ENCODE peak calls at places on chromosome 9, in eight cellular contexts. K is K562, Z is tibial artery, S is AG04450, A is right atrium auricular region, P is astrocyte of the spinal cord, N is fibroblast of lung, O is A673. D is an unnamed sample.

GRCh38 chr9:124652994-124653393 is 118.1 kb downstream of the NR6A1 start:
- DNase-seq in S (no peak), Z (no peak), P (no peak), O (no peak), N (no peak), K (no peak), A (no peak), D (no peak)

GRCh38 chr9:38373679-38374078 is 18.8 kb upstream of the ALDH1B1 start:
- DNase-seq in K (no peak), N (no peak), Z (no peak), S (no peak), P (no peak), O (no peak), A (no peak), D (no peak)

GRCh38 chr9:32350682-32351081 is 33.8 kb upstream of the ACO1 start:
- DNase-seq in A (no peak), O (peak), S (no peak), P (peak), Z (no peak), K (peak), N (peak), D (peak)

GRCh38 chr9:114677418-114677817 is 4.6 kb downstream of the TEX48 start:
- DNase-seq in P (peak), O (peak), Z (no peak), K (peak), S (peak), N (peak), A (no peak), D (peak)

GRCh38 chr9:78325343-78325742 is 28.4 kb downstream of the PSAT1 start:
- DNase-seq in A (no peak), S (no peak), K (peak), Z (peak), O (peak), P (peak), N (peak), D (peak)

GRCh38 chr9:96460470-96460869 is 10.5 kb downstream of the HABP4 start:
- DNase-seq in K (no peak), S (no peak), N (no peak), A (no peak), Z (no peak), P (no peak), O (no peak), D (no peak)

GRCh38 chr9:16921855-16922254 is 51.4 kb upstream of the BNC2 start:
- DNase-seq in N (peak), S (no peak), Z (no peak), A (no peak), O (peak), P (peak), K (no peak), D (no peak)

GRCh38 chr9:71295928-71296327 is 174.5 kb upstream of the TRPM3 start:
- DNase-seq in P (no peak), N (no peak), Z (no peak), K (no peak), A (no peak), O (no peak), S (no peak), D (no peak)

GRCh38 chr9:108394726-108395125 is 461.1 kb downstream of the ACTL7B start:
- DNase-seq in K (no peak), S (no peak), N (no peak), P (no peak), A (no peak), Z (no peak), O (no peak), D (no peak)

GRCh38 chr9:112833081-112833480 is 57.6 kb downstream of the SLC46A2 start:
- DNase-seq in Z (no peak), K (no peak), P (no peak), O (no peak), S (no peak), A (no peak), N (no peak), D (no peak)

GRCh38 chr9:96522371-96522770 is 72.4 kb downstream of the HABP4 start:
- DNase-seq in P (no peak), Z (no peak), K (no peak), O (no peak), A (no peak), N (no peak), S (no peak), D (no peak)

GRCh38 chr9:115411516-115411915 is 293.6 kb upstream of the TNC start:
- DNase-seq in O (no peak), N (peak), K (no peak), P (peak), Z (no peak), S (peak), A (no peak), D (no peak)

GRCh38 chr9:13049223-13049622 is 230.3 kb downstream of the MPDZ start:
- DNase-seq in A (no peak), Z (no peak), K (no peak), P (peak), S (no peak), N (peak), O (peak), D (no peak)

GRCh38 chr9:86387376-86387775 is 33.2 kb upstream of the TUT7 start:
- DNase-seq in N (no peak), P (no peak), A (no peak), O (no peak), S (no peak), K (no peak), Z (no peak), D (no peak)

GRCh38 chr9:124769451-124770358 is 1.4 kb downstream of the NR6A1 start:
- DNase-seq in A (no peak), O (peak), S (no peak), K (peak), Z (no peak), P (no peak), N (no peak), D (peak)

GRCh38 chr9:114431770-114432169 is 44.0 kb upstream of the AKNA start:
- DNase-seq in Z (no peak), N (no peak), K (no peak), O (no peak), P (no peak), A (no peak), S (no peak), D (no peak)

DNA sequence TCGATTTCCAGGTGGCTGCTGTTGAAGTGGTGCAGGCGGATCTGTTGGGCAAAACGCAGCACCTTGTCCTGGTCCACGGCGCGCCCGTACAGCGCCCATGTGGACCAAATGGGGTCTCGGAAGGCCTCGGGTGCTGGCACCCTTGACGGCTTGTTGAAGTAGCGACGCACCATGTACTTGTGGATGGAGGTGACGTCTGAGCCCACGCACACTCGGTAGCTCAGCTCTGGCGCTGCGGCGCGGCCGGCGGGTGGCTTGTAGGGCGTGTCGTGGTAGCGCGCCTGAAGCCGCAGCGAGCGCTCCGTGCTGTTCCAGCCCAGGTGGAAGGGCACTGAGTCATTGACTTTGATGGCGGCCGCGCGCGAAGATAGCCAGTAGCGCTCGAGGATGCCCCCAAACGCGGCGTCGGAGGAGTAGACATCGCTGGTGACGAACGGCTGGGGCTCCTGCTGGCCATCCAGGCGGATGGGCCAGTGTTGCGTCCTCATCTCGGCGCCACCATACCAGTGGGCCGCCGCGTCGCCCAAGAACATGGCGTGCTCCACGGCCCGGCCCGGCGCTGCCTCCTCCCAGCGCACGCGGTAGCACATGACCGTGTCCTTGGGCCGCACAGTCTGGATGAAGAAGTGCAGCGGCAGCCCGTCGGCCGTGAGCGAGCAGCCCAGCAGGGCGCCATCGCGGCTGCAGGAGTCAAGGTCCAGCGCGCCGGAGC is 4.7 kb downstream of the MYORG start:
- DNase-seq in S (no peak), P (no peak), A (no peak), N (no peak), Z (no peak), O (no peak), K (no peak), D (no peak)
- H3K4me3 ChIP-seq in S (no peak), P (no peak), A (no peak), N (no peak), Z (no peak), O (no peak), K (no peak), D (no peak)

GRCh38 chr9:34634551-34634945 is 3.0 kb downstream of the SIGMAR1 start:
- DNase-seq in Z (no peak), A (no peak), P (no peak), N (no peak), S (no peak), K (no peak), O (no peak), D (no peak)
- H3K4me3 ChIP-seq in Z (no peak), A (no peak), P (no peak), N (no peak), S (no peak), K (no peak), O (no peak), D (no peak)

DNA sequence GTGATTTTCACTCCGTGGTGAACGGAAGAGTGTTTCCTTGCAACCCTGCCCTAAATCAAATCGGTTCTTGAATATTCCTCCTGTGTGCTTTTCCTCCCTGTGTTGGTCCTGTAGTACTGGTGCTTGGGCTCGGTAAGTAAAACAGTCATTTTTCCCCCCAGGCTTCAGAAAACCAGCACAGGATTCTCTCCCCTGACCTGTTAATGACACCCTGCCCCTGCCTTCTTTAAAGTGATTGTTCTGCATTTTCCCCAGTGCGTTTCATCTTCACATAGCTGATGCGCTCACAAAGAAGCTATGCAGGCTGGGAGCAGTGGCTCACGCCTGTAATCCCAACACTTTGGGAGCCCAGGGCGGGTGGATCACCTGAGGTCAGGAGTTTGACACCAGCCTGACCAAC is 96.0 kb downstream of the AK8 start:
- DNase-seq in A (no peak), P (no peak), K (no peak), Z (no peak), S (no peak), O (no peak), N (no peak), D (no peak)
- H3K4me3 ChIP-seq in A (no peak), P (no peak), K (no peak), Z (no peak), S (no peak), O (no peak), N (no peak), D (no peak)

GRCh38 chr9:14350766-14351165 is 36.8 kb upstream of the NFIB start:
- DNase-seq in A (no peak), Z (peak), K (no peak), S (no peak), P (no peak), N (no peak), O (no peak), D (no peak)

GRCh38 chr9:14356376-14356775 is 42.4 kb upstream of the NFIB start:
- DNase-seq in P (no peak), N (no peak), O (no peak), S (no peak), K (no peak), A (no peak), Z (no peak), D (no peak)

GRCh38 chr9:14352549-14352948 is 38.6 kb upstream of the NFIB start:
- DNase-seq in K (no peak), O (no peak), Z (no peak), A (no peak), P (no peak), S (no peak), N (no peak), D (no peak)

GRCh38 chr9:14351206-14351605 is 37.3 kb upstream of the NFIB start:
- DNase-seq in Z (no peak), O (no peak), S (no peak), A (no peak), K (no peak), P (no peak), N (no peak), D (no peak)

DNA sequence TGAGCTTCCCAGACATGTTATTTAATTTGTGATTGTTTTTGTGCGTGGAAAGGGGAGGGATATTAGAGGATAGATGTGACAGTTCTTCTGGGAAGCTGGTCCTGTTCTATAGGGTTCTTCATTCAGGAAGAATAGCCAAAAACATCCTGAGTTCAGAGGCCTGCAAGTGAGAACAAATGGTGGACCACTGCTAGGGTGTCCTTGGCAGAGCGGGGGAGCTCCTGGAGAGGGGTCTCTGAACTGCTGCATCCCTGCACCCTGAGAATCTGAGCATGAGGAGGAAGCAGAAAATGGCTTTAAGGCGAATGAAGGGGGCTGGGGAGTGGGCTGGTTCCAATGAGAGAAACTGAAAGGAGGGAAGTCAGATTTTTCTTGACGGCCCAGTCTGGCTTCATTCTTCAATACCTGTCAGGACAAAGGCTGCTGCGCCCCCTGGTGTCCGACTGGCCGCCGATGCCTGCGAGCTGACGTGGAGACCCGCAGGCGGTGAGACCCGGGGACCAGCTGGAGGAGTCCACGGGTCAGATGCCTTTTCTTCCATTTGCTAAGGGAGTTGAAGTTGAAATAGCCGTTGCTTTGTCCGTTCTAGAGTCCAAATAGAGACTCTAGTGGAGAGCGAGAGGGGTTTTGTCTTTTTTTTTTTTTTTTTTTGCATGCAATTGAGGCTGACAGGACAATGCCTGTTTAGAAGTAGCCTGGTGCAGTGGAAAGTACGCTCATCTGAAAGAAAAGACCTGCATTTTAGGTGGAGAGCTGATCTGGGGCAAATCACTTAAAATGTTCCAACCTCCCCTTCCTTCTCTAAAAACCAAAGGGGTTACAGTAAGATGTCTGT is 39.5 kb upstream of the NFIB start:
- DNase-seq in A (peak), P (peak), S (peak), O (peak), Z (peak), K (peak), N (peak), D (peak)
- H3K4me3 ChIP-seq in A (peak), P (no peak), S (no peak), O (no peak), Z (peak), K (no peak), N (no peak), D (no peak)